ENCODE peak calls at places on chromosomes 5 and 9, in five cellular contexts. J is foreskin fibroblast, T is IMR-90, D is body of pancreas, U is fibroblast of pulmonary artery. P is an unnamed sample.

GRCh38 chr9:136994180-136994884 is 2.0 kb downstream of the CLIC3 start:
- DNase-seq in U (no peak), J (no peak), T (no peak), D (no peak), P (no peak)

GRCh38 chr5:79346420-79346824 is 110.5 kb downstream of the JMY start:
- DNase-seq in T (peak), D (no peak), U (peak), J (peak), P (no peak)

GRCh38 chr5:80083115-80083890 is 48.2 kb downstream of the THBS4 start:
- DNase-seq in J (peak), D (no peak), U (peak), T (peak), P (peak)

GRCh38 chr9:130377612-130378011 is 67.1 kb upstream of the ASS1 start:
- DNase-seq in U (no peak), T (no peak), J (no peak), D (no peak), P (no peak)

GRCh38 chr5:177592010-177592834 is at the start of gene TMED9:
- DNase-seq in J (peak), D (peak), U (peak), T (peak), P (peak)

GRCh38 chr9:19976226-19976625 is 187.4 kb upstream of the SLC24A2 start:
- DNase-seq in U (no peak), T (no peak), J (no peak), D (no peak), P (no peak)

GRCh38 chr9:132989414-132989996 is 11.0 kb downstream of the GFI1B start:
- DNase-seq in T (no peak), J (no peak), U (no peak), D (no peak), P (no peak)

GRCh38 chr9:127223266-127223665 is 41.3 kb upstream of the GARNL3 start:
- DNase-seq in U (no peak), T (no peak), J (no peak), D (no peak), P (no peak)

GRCh38 chr9:91560301-91560700 is 136.7 kb upstream of the NFIL3 start:
- DNase-seq in J (no peak), D (no peak), T (peak), U (peak), P (no peak)

GRCh38 chr5:108729306-108729645 is 18.4 kb upstream of the FER start:
- DNase-seq in J (no peak), D (no peak), T (no peak), U (no peak), P (no peak)

GRCh38 chr9:123654647-123655637 is 275.0 kb downstream of the DENND1A start:
- DNase-seq in U (no peak), T (no peak), J (no peak), D (no peak), P (no peak)

GRCh38 chr9:134551657-134552348 is 89.8 kb upstream of the COL5A1 start:
- DNase-seq in U (peak), D (peak), J (peak), T (peak), P (peak)

GRCh38 chr9:79989079-79989478 is 417.3 kb downstream of the TLE4 start:
- DNase-seq in T (no peak), J (no peak), D (no peak), U (no peak), P (no peak)

GRCh38 chr5:83745821-83746220 is 25.2 kb upstream of the HAPLN1 start:
- DNase-seq in J (no peak), D (no peak), U (no peak), T (peak), P (no peak)

GRCh38 chr5:12566441-12566840 is 662.2 kb upstream of the CTNND2 start:
- DNase-seq in J (no peak), D (no peak), U (no peak), T (no peak), P (peak)

GRCh38 chr5:128667148-128667547 is 129.1 kb upstream of the FBN2 start:
- DNase-seq in U (no peak), J (no peak), T (no peak), D (no peak), P (no peak)
- TF ChIP-seq CTCF in U (peak), J (peak), T (no peak), D (no peak), P (peak)

DNA sequence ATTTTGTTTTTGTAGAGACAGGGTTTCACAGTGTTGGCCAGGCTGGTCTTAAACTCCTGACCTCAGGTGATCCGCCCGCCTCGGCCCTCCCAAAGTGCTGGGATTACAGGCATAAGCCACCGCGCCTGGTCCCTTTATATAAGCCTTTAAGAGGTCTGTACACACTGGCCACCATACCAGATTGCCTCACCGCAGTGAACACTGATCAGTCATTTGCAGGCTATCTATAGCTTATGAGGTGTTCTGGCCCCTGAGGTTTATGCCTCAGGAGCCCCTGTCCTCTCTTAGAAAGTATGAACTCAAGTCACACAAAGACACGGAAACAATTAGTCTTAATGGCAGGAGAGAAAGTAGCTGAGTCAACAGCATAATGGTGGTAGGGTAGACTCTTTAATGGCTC is 14.6 kb downstream of the HINT1 start:
- DNase-seq in J (no peak), U (no peak), D (no peak), T (no peak), P (no peak)
- TF ChIP-seq CTCF in J (no peak), U (no peak), D (no peak), T (no peak), P (no peak)

DNA sequence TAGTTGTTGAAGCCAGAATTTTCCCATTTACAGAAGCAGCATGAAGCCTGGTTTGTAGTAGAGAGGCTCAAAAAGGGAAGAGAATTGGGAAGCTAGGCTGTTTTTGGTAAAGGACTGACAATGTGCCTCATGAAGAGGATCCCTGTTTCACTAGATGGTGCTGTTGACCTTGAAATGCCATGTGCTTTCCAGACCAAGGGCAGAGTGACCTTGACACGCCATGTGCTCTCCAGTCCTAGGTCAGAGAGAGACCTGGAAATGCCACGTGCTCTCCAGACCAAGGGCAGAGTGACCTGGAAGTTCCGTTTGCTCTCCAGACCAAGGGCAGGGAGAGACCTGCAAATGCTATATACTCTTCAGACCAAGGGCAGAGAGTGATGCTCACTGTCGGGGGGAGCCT is 32.0 kb downstream of the UNC13B start:
- DNase-seq in D (no peak), T (peak), J (no peak), U (peak), P (no peak)
- TF ChIP-seq CTCF in D (no peak), T (peak), J (no peak), U (peak), P (no peak)

GRCh38 chr9:98365227-98365669 is 109.8 kb upstream of the TBC1D2 start:
- DNase-seq in D (no peak), J (no peak), U (peak), T (peak), P (no peak)
- TF ChIP-seq CTCF in D (no peak), J (peak), U (peak), T (peak), P (peak)

GRCh38 chr9:4923580-4924544 is 61.2 kb upstream of the JAK2 start:
- DNase-seq in U (peak), D (no peak), T (peak), J (no peak), P (no peak)
- TF ChIP-seq CTCF in U (peak), D (no peak), T (peak), J (peak), P (peak)